ENCODE peak calls at places on chromosomes 7 and 10, in four cellular contexts. Y is nucleus accumbens, F is stomach, K is GM13977. S is an unnamed sample.

GRCh38 chr10:59907918-59908807 is 1.8 kb upstream of the CCDC6 start:
- DNase-seq in Y (no peak), F (peak; percentile 64), K (peak; percentile 44), S (peak; percentile 39)

GRCh38 chr10:88442681-88443080 is 140.4 kb downstream of the RNLS start:
- DNase-seq in K (no peak), F (no peak), Y (no peak), S (no peak)

GRCh38 chr7:154505362-154505761 is 453.2 kb downstream of the DPP6 start:
- DNase-seq in K (no peak), F (no peak), Y (no peak), S (no peak)

GRCh38 chr7:30184804-30185487 is 50.2 kb downstream of the MTURN start:
- DNase-seq in K (no peak), F (no peak), Y (peak; percentile 47), S (no peak)

GRCh38 chr7:47303695-47304453 is 278.0 kb downstream of the TNS3 start:
- DNase-seq in F (no peak), K (no peak), Y (no peak), S (no peak)

GRCh38 chr7:38147005-38147404 is 31.0 kb upstream of the STARD3NL start:
- DNase-seq in Y (no peak), K (no peak), F (no peak), S (no peak)

GRCh38 chr10:28381465-28381864 is 78.6 kb upstream of the MPP7 start:
- DNase-seq in K (no peak), F (no peak), Y (no peak), S (no peak)

GRCh38 chr7:66768865-66769832 is 28.6 kb downstream of the RABGEF1 start:
- DNase-seq in Y (no peak), F (no peak), K (no peak), S (no peak)

GRCh38 chr7:20331231-20331880 is 656 bp downstream of the ITGB8 start:
- DNase-seq in Y (peak; percentile 85), F (peak; percentile 53), K (peak; percentile 63), S (no peak)

GRCh38 chr7:47734287-47734948 is 152.5 kb upstream of the TNS3 start:
- DNase-seq in F (peak; percentile 17), Y (no peak), K (no peak), S (no peak)

GRCh38 chr7:128121731-128122576 is 90.7 kb upstream of the LRRC4 start:
- DNase-seq in Y (no peak), F (no peak), K (no peak), S (no peak)

GRCh38 chr7:44236333-44236728 is 35.6 kb downstream of the YKT6 start:
- DNase-seq in K (no peak), Y (no peak), F (no peak), S (no peak)

GRCh38 chr10:76033457-76034196 is 602.2 kb downstream of the LRMDA start:
- DNase-seq in F (peak; percentile 61), Y (no peak), K (no peak), S (no peak)

GRCh38 chr10:118873738-118874105 is 119.0 kb upstream of the CACUL1 start:
- DNase-seq in Y (no peak), F (no peak), K (no peak), S (no peak)